ENCODE peak calls at places on chromosomes 5 and 9, in nine cellular contexts. P is dermis microvascular lymphatic vessel endothelial cell, V is fibroblast of pulmonary artery, J is retinal pigment epithelial cell, C is omental fat pad, I is choroid plexus epithelial cell, A is cardiac septum, D is adipocyte, U is caudate nucleus. L is an unnamed sample.

GRCh38 chr5:151825445-151825844 is 53.7 kb downstream of the G3BP1 start:
- DNase-seq in A (no peak), V (peak), U (peak), I (peak), D (peak), C (no peak), J (peak), P (peak), L (peak)

GRCh38 chr5:83856898-83857297 is 136.2 kb upstream of the HAPLN1 start:
- DNase-seq in V (no peak), D (no peak), I (no peak), P (no peak), J (peak), A (no peak), U (no peak), C (no peak), L (no peak)

GRCh38 chr5:9869616-9870288 is 239.6 kb upstream of the TAS2R1 start:
- DNase-seq in C (no peak), I (peak), D (peak), U (no peak), V (peak), P (no peak), A (no peak), J (no peak), L (no peak)

GRCh38 chr5:152532714-152533113 is 127.6 kb upstream of the NMUR2 start:
- DNase-seq in A (no peak), J (no peak), C (no peak), D (peak), U (no peak), P (peak), V (peak), I (peak), L (no peak)

GRCh38 chr5:62538017-62538942 is 40.3 kb upstream of the LRRC70 start:
- DNase-seq in U (no peak), D (peak), J (peak), P (no peak), C (no peak), I (peak), V (peak), A (no peak), L (no peak)

GRCh38 chr9:127131871-127132270 is 9.4 kb upstream of the ANGPTL2 start:
- DNase-seq in P (no peak), V (peak), D (peak), C (no peak), A (peak), U (no peak), I (peak), J (no peak), L (no peak)

GRCh38 chr9:16344343-16344742 is 526.1 kb downstream of the BNC2 start:
- DNase-seq in J (peak), V (peak), P (no peak), D (peak), U (no peak), A (no peak), C (no peak), I (peak), L (no peak)

GRCh38 chr5:134527961-134528424 is 2.5 kb downstream of the JADE2 start:
- DNase-seq in A (no peak), P (no peak), J (no peak), I (no peak), D (peak), C (no peak), U (no peak), V (no peak), L (no peak)

GRCh38 chr9:3768698-3769458 is 243.1 kb upstream of the RFX3 start:
- DNase-seq in J (no peak), P (no peak), U (no peak), C (no peak), D (peak), V (peak), I (no peak), A (no peak), L (no peak)

GRCh38 chr5:106862450-106863193 is 808.1 kb downstream of the EFNA5 start:
- DNase-seq in A (no peak), P (no peak), C (no peak), I (peak), J (no peak), D (peak), U (no peak), V (peak), L (no peak)

GRCh38 chr9:96189995-96190394 is 112.0 kb downstream of the HSD17B3 start:
- DNase-seq in I (no peak), D (no peak), V (no peak), J (no peak), P (no peak), U (no peak), A (no peak), C (no peak), L (no peak)

GRCh38 chr9:108087781-108088180 is 598.2 kb upstream of the KLF4 start:
- DNase-seq in C (no peak), A (no peak), P (peak), I (no peak), V (no peak), D (no peak), J (no peak), U (no peak), L (no peak)

GRCh38 chr5:38905516-38905915 is 59.7 kb downstream of the OSMR start:
- DNase-seq in C (no peak), V (no peak), A (no peak), I (no peak), P (no peak), U (no peak), D (peak), J (peak), L (no peak)

GRCh38 chr9:93184439-93185221 is 691 bp downstream of the WNK2 start:
- DNase-seq in V (no peak), P (no peak), U (peak), A (no peak), D (no peak), C (no peak), J (no peak), I (no peak), L (no peak)

GRCh38 chr5:43073597-43074546 is 33.8 kb upstream of the ANXA2R start:
- DNase-seq in J (no peak), V (peak), U (no peak), D (peak), A (no peak), P (no peak), C (no peak), I (peak), L (no peak)

GRCh38 chr5:131765261-131765660 is 31.6 kb downstream of the FNIP1 start:
- DNase-seq in U (no peak), J (no peak), P (no peak), D (no peak), A (no peak), V (no peak), C (no peak), I (no peak), L (no peak)

GRCh38 chr9:108565651-108566378 is 290.0 kb downstream of the ACTL7B start:
- DNase-seq in D (peak), V (peak), C (no peak), P (peak), I (peak), J (peak), A (no peak), U (peak), L (peak)

GRCh38 chr9:133632806-133633680 is 3.1 kb upstream of the DBH start:
- DNase-seq in V (no peak), I (no peak), A (no peak), P (no peak), J (no peak), C (no peak), U (no peak), D (no peak), L (no peak)

GRCh38 chr9:98654247-98654646 is 54.5 kb downstream of the GABBR2 start:
- DNase-seq in J (no peak), A (no peak), I (no peak), U (no peak), V (peak), P (no peak), D (peak), C (no peak), L (no peak)

GRCh38 chr9:137544176-137544755 is 5.9 kb downstream of the PNPLA7 start:
- DNase-seq in D (no peak), I (peak), J (no peak), C (no peak), A (no peak), V (peak), P (no peak), U (no peak), L (no peak)

GRCh38 chr9:38195737-38196161 is 126.7 kb upstream of the SHB start:
- DNase-seq in J (no peak), P (no peak), A (no peak), U (no peak), D (no peak), V (no peak), C (no peak), I (peak), L (no peak)